ENCODE peak calls at places on chromosomes 6 and 20, in ten cellular contexts. One of them, this sample, is unnamed.

GRCh38 chr20:24993337-24994185 is 1.0 kb upstream of the APMAP start:
- DNase-seq in mesenteric fat pad: no peak
- DNase-seq in foreskin keratinocyte: peak
- DNase-seq in pancreas: no peak
- DNase-seq in GM06990: no peak
- DNase-seq in HCT116: no peak
- DNase-seq in NCI-H1436 treated with DMSO at 0.1 percent for 48 hours: no peak
- DNase-seq in activated naive CD4-positive, alpha-beta T cell: no peak
- DNase-seq in COR-L47: peak
- DNase-seq in NCI-H510A: peak
- DNase-seq in this sample: peak

GRCh38 chr6:151276112-151276745 is 36.5 kb downstream of the AKAP12 start:
- DNase-seq in mesenteric fat pad: no peak
- DNase-seq in foreskin keratinocyte: peak
- DNase-seq in pancreas: no peak
- DNase-seq in GM06990: no peak
- DNase-seq in HCT116: no peak
- DNase-seq in NCI-H1436 treated with DMSO at 0.1 percent for 48 hours: no peak
- DNase-seq in activated naive CD4-positive, alpha-beta T cell: no peak
- DNase-seq in COR-L47: no peak
- DNase-seq in NCI-H510A: no peak
- DNase-seq in this sample: peak

GRCh38 chr6:14645221-14645620 is 527.6 kb downstream of the CD83 start:
- DNase-seq in mesenteric fat pad: no peak
- DNase-seq in foreskin keratinocyte: no peak
- DNase-seq in pancreas: no peak
- DNase-seq in GM06990: no peak
- DNase-seq in HCT116: no peak
- DNase-seq in NCI-H1436 treated with DMSO at 0.1 percent for 48 hours: no peak
- DNase-seq in activated naive CD4-positive, alpha-beta T cell: no peak
- DNase-seq in COR-L47: peak
- DNase-seq in NCI-H510A: no peak
- DNase-seq in this sample: no peak

GRCh38 chr6:111660531-111660930 is 54.9 kb upstream of the TRAF3IP2 start:
- DNase-seq in mesenteric fat pad: no peak
- DNase-seq in foreskin keratinocyte: no peak
- DNase-seq in pancreas: no peak
- DNase-seq in GM06990: no peak
- DNase-seq in HCT116: no peak
- DNase-seq in NCI-H1436 treated with DMSO at 0.1 percent for 48 hours: no peak
- DNase-seq in activated naive CD4-positive, alpha-beta T cell: no peak
- DNase-seq in COR-L47: no peak
- DNase-seq in NCI-H510A: no peak
- DNase-seq in this sample: no peak

GRCh38 chr6:36113701-36114100 is 16.6 kb upstream of the MAPK13 start:
- DNase-seq in mesenteric fat pad: no peak
- DNase-seq in foreskin keratinocyte: no peak
- DNase-seq in pancreas: no peak
- DNase-seq in GM06990: no peak
- DNase-seq in HCT116: no peak
- DNase-seq in NCI-H1436 treated with DMSO at 0.1 percent for 48 hours: no peak
- DNase-seq in activated naive CD4-positive, alpha-beta T cell: no peak
- DNase-seq in COR-L47: no peak
- DNase-seq in NCI-H510A: no peak
- DNase-seq in this sample: no peak

GRCh38 chr6:141326426-141326825 is 806.3 kb upstream of the GJE1 start:
- DNase-seq in mesenteric fat pad: no peak
- DNase-seq in foreskin keratinocyte: peak
- DNase-seq in pancreas: no peak
- DNase-seq in GM06990: no peak
- DNase-seq in HCT116: peak
- DNase-seq in NCI-H1436 treated with DMSO at 0.1 percent for 48 hours: no peak
- DNase-seq in activated naive CD4-positive, alpha-beta T cell: no peak
- DNase-seq in COR-L47: no peak
- DNase-seq in NCI-H510A: no peak
- DNase-seq in this sample: peak

GRCh38 chr6:24332306-24332705 is 25.6 kb downstream of the DCDC2 start:
- DNase-seq in mesenteric fat pad: no peak
- DNase-seq in foreskin keratinocyte: peak
- DNase-seq in pancreas: no peak
- DNase-seq in GM06990: no peak
- DNase-seq in HCT116: no peak
- DNase-seq in NCI-H1436 treated with DMSO at 0.1 percent for 48 hours: no peak
- DNase-seq in activated naive CD4-positive, alpha-beta T cell: no peak
- DNase-seq in COR-L47: no peak
- DNase-seq in NCI-H510A: no peak
- DNase-seq in this sample: peak

GRCh38 chr6:11919771-11920440 is 92.2 kb upstream of the HIVEP1 start:
- DNase-seq in mesenteric fat pad: no peak
- DNase-seq in foreskin keratinocyte: no peak
- DNase-seq in pancreas: no peak
- DNase-seq in GM06990: no peak
- DNase-seq in HCT116: no peak
- DNase-seq in NCI-H1436 treated with DMSO at 0.1 percent for 48 hours: no peak
- DNase-seq in activated naive CD4-positive, alpha-beta T cell: no peak
- DNase-seq in COR-L47: no peak
- DNase-seq in NCI-H510A: no peak
- DNase-seq in this sample: no peak

GRCh38 chr20:63835031-63835858 is 4.2 kb upstream of the ZBTB46 start:
- DNase-seq in mesenteric fat pad: peak
- DNase-seq in foreskin keratinocyte: peak
- DNase-seq in pancreas: peak
- DNase-seq in GM06990: no peak
- DNase-seq in HCT116: peak
- DNase-seq in NCI-H1436 treated with DMSO at 0.1 percent for 48 hours: no peak
- DNase-seq in activated naive CD4-positive, alpha-beta T cell: no peak
- DNase-seq in COR-L47: peak
- DNase-seq in NCI-H510A: peak
- DNase-seq in this sample: peak

GRCh38 chr6:114403858-114404257 is 61.0 kb upstream of the HS3ST5 start:
- DNase-seq in mesenteric fat pad: no peak
- DNase-seq in foreskin keratinocyte: no peak
- DNase-seq in pancreas: no peak
- DNase-seq in GM06990: no peak
- DNase-seq in HCT116: no peak
- DNase-seq in NCI-H1436 treated with DMSO at 0.1 percent for 48 hours: no peak
- DNase-seq in activated naive CD4-positive, alpha-beta T cell: no peak
- DNase-seq in COR-L47: no peak
- DNase-seq in NCI-H510A: no peak
- DNase-seq in this sample: no peak